ENCODE peak calls at places on chromosomes 16 and 17, in four cellular contexts. K is neural progenitor cell; R is CD4-positive, CD25-positive, alpha-beta regulatory T cell; G is G401. L is an unnamed sample.

GRCh38 chr16:73021866-73022495 is 25.9 kb downstream of the ZFHX3 start:
- DNase-seq in K (no peak), R (no peak), G (no peak), L (no peak)

GRCh38 chr16:14961405-14962186 is 13.2 kb upstream of the PDXDC1 start:
- DNase-seq in K (no peak), R (no peak), G (no peak), L (no peak)

GRCh38 chr17:51948128-51948527 is 210.4 kb downstream of the CA10 start:
- DNase-seq in K (no peak), R (no peak), G (no peak), L (no peak)

GRCh38 chr16:11824362-11824761 is 27.0 kb downstream of the RSL1D1 start:
- DNase-seq in K (no peak), R (no peak), G (no peak), L (no peak)

GRCh38 chr17:49739662-49740271 is 24.2 kb downstream of the FAM117A start:
- DNase-seq in K (no peak), R (peak), G (peak), L (no peak)

GRCh38 chr17:17089796-17090641 is 47.8 kb downstream of the MPRIP start:
- DNase-seq in K (no peak), R (no peak), G (no peak), L (no peak)

GRCh38 chr17:900336-900735 is 79.2 kb downstream of the NXN start:
- DNase-seq in K (no peak), R (no peak), G (no peak), L (no peak)

GRCh38 chr16:67000384-67001158 is 12.2 kb downstream of the CES4A start:
- DNase-seq in K (peak), R (peak), G (peak), L (no peak)

GRCh38 chr17:6703751-6704150 is 9.4 kb downstream of the SLC13A5 start:
- DNase-seq in K (no peak), R (no peak), G (no peak), L (no peak)

GRCh38 chr17:50328360-50328759 is 17.6 kb upstream of the XYLT2 start:
- DNase-seq in K (no peak), R (no peak), G (no peak), L (no peak)

L was measured in COLO829.